ENCODE peak calls at places on chromosomes 2 and 18, in six cellular contexts. T is HCT116, L is AG04450, H is A172, R is skeletal muscle cell, U is A549. K is an unnamed sample.

GRCh38 chr18:76457957-76458356 is 37.1 kb downstream of the ZNF516 start:
- DNase-seq in R (no peak), T (no peak), U (no peak), L (no peak), H (no peak), K (no peak)

GRCh38 chr18:26225915-26226228 is 373 bp upstream of the TAF4B start:
- DNase-seq in L (no peak), R (no peak), U (no peak), T (no peak), H (no peak), K (no peak)

GRCh38 chr2:74762789-74763188 is 71.1 kb upstream of the HK2 start:
- DNase-seq in R (no peak), H (no peak), T (no peak), L (no peak), U (no peak), K (no peak)

GRCh38 chr2:60479226-60480088 is 74.0 kb downstream of the BCL11A start:
- DNase-seq in U (no peak), T (no peak), R (no peak), H (no peak), L (no peak), K (no peak)

GRCh38 chr2:183359867-183360266 is 235.6 kb downstream of the NUP35 start:
- DNase-seq in R (no peak), H (no peak), L (no peak), U (no peak), T (peak), K (no peak)

GRCh38 chr2:175373001-175373727 is 191.7 kb upstream of the ATP5MC3 start:
- DNase-seq in L (no peak), H (peak), T (no peak), U (no peak), R (peak), K (no peak)

GRCh38 chr18:10230072-10230471 is 224.4 kb upstream of the APCDD1 start:
- DNase-seq in R (peak), T (peak), H (peak), U (peak), L (peak), K (peak)

GRCh38 chr2:10202136-10202535 is 79.6 kb downstream of the RRM2 start:
- DNase-seq in H (no peak), R (no peak), T (no peak), U (no peak), L (no peak), K (no peak)

GRCh38 chr2:52571380-52572347 is 1195.9 kb upstream of the CHAC2 start:
- DNase-seq in U (no peak), H (no peak), T (no peak), L (no peak), R (no peak), K (no peak)